ENCODE peak calls at places on chromosomes 12 and 14, in eight cellular contexts. One of them, this sample, is unnamed.

GRCh38 chr12:1350055-1350933 is 244.1 kb downstream of the FBXL14 start:
- DNase-seq in A673: peak; percentile 17
- DNase-seq in foreskin fibroblast: peak; percentile 80
- DNase-seq in colonic mucosa: peak; percentile 40
- DNase-seq in A549: peak; percentile 54
- DNase-seq in AG04450: peak; percentile 53
- DNase-seq in MM.1S: no peak
- DNase-seq in stomach: no peak
- DNase-seq in this sample: peak; percentile 69

GRCh38 chr14:104264495-104265265 is 126.3 kb downstream of the KIF26A start:
- DNase-seq in stomach: peak; percentile 18
- DNase-seq in MM.1S: no peak
- DNase-seq in A549: no peak
- DNase-seq in A673: no peak
- DNase-seq in AG04450: no peak
- DNase-seq in colonic mucosa: peak; percentile 28
- DNase-seq in foreskin fibroblast: no peak
- DNase-seq in this sample: no peak

GRCh38 chr14:59534361-59534987 is 42.1 kb downstream of the CCDC175 start:
- DNase-seq in A673: no peak
- DNase-seq in colonic mucosa: no peak
- DNase-seq in stomach: no peak
- DNase-seq in AG04450: no peak
- DNase-seq in MM.1S: no peak
- DNase-seq in foreskin fibroblast: no peak
- DNase-seq in A549: no peak
- DNase-seq in this sample: no peak

GRCh38 chr14:103057372-103058208 is at the start of gene CDC42BPB:
- DNase-seq in MM.1S: peak; percentile 68
- DNase-seq in A673: peak; percentile 96
- DNase-seq in stomach: peak; percentile 92
- DNase-seq in A549: peak; percentile 92
- DNase-seq in foreskin fibroblast: peak; percentile 93
- DNase-seq in AG04450: peak; percentile 67
- DNase-seq in colonic mucosa: peak; percentile 85
- DNase-seq in this sample: peak; percentile 85

GRCh38 chr12:133058203-133059125 is 21.2 kb downstream of the ZNF84 start:
- DNase-seq in foreskin fibroblast: no peak
- DNase-seq in stomach: no peak
- DNase-seq in A673: no peak
- DNase-seq in A549: peak; percentile 34
- DNase-seq in colonic mucosa: no peak
- DNase-seq in AG04450: no peak
- DNase-seq in MM.1S: no peak
- DNase-seq in this sample: peak; percentile 17

GRCh38 chr14:99931308-99931707 is 133.9 kb upstream of the EVL start:
- DNase-seq in A549: no peak
- DNase-seq in colonic mucosa: no peak
- DNase-seq in AG04450: no peak
- DNase-seq in MM.1S: no peak
- DNase-seq in foreskin fibroblast: no peak
- DNase-seq in A673: no peak
- DNase-seq in stomach: no peak
- DNase-seq in this sample: no peak

GRCh38 chr14:37140176-37140575 is 32.2 kb downstream of the SLC25A21 start:
- DNase-seq in stomach: no peak
- DNase-seq in foreskin fibroblast: no peak
- DNase-seq in AG04450: no peak
- DNase-seq in MM.1S: no peak
- DNase-seq in A549: no peak
- DNase-seq in A673: no peak
- DNase-seq in colonic mucosa: no peak
- DNase-seq in this sample: no peak

GRCh38 chr12:97452839-97453238 is 9.8 kb upstream of the RMST start:
- DNase-seq in foreskin fibroblast: no peak
- DNase-seq in A673: no peak
- DNase-seq in AG04450: no peak
- DNase-seq in MM.1S: no peak
- DNase-seq in colonic mucosa: no peak
- DNase-seq in A549: no peak
- DNase-seq in stomach: no peak
- DNase-seq in this sample: no peak

GRCh38 chr14:60722836-60723217 is 1.3 kb downstream of the SIX4 start:
- DNase-seq in stomach: no peak
- DNase-seq in colonic mucosa: no peak
- DNase-seq in A673: no peak
- DNase-seq in foreskin fibroblast: no peak
- DNase-seq in MM.1S: no peak
- DNase-seq in A549: peak; percentile 7
- DNase-seq in AG04450: no peak
- DNase-seq in this sample: peak; percentile 6

GRCh38 chr12:108287227-108287626 is 51.9 kb downstream of the CMKLR1 start:
- DNase-seq in A549: no peak
- DNase-seq in A673: no peak
- DNase-seq in foreskin fibroblast: no peak
- DNase-seq in stomach: no peak
- DNase-seq in colonic mucosa: no peak
- DNase-seq in MM.1S: no peak
- DNase-seq in AG04450: no peak
- DNase-seq in this sample: no peak

GRCh38 chr12:29795715-29796114 is 12.0 kb upstream of the TMTC1 start:
- DNase-seq in foreskin fibroblast: peak; percentile 23
- DNase-seq in A549: no peak
- DNase-seq in A673: no peak
- DNase-seq in colonic mucosa: no peak
- DNase-seq in stomach: no peak
- DNase-seq in AG04450: no peak
- DNase-seq in MM.1S: no peak
- DNase-seq in this sample: no peak

GRCh38 chr12:94802796-94803195 is 152.4 kb upstream of the TMCC3 start:
- DNase-seq in colonic mucosa: no peak
- DNase-seq in A549: no peak
- DNase-seq in AG04450: no peak
- DNase-seq in A673: no peak
- DNase-seq in foreskin fibroblast: no peak
- DNase-seq in stomach: no peak
- DNase-seq in MM.1S: no peak
- DNase-seq in this sample: no peak

GRCh38 chr12:31510034-31510433 is 80.9 kb downstream of the DENND5B start:
- DNase-seq in colonic mucosa: no peak
- DNase-seq in AG04450: no peak
- DNase-seq in MM.1S: no peak
- DNase-seq in foreskin fibroblast: no peak
- DNase-seq in stomach: no peak
- DNase-seq in A673: no peak
- DNase-seq in A549: no peak
- DNase-seq in this sample: peak; percentile 65

GRCh38 chr12:113057565-113058485 is 1.3 kb downstream of the DTX1 start:
- DNase-seq in AG04450: no peak
- DNase-seq in MM.1S: no peak
- DNase-seq in colonic mucosa: no peak
- DNase-seq in A549: no peak
- DNase-seq in foreskin fibroblast: no peak
- DNase-seq in stomach: no peak
- DNase-seq in A673: no peak
- DNase-seq in this sample: no peak

GRCh38 chr14:99064262-99064954 is 207.6 kb downstream of the BCL11B start:
- DNase-seq in colonic mucosa: no peak
- DNase-seq in foreskin fibroblast: no peak
- DNase-seq in MM.1S: no peak
- DNase-seq in stomach: no peak
- DNase-seq in A549: no peak
- DNase-seq in A673: no peak
- DNase-seq in AG04450: no peak
- DNase-seq in this sample: no peak

GRCh38 chr14:78446807-78447206 is 276.6 kb downstream of the NRXN3 start:
- DNase-seq in stomach: no peak
- DNase-seq in A549: no peak
- DNase-seq in AG04450: no peak
- DNase-seq in foreskin fibroblast: no peak
- DNase-seq in A673: peak; percentile 9
- DNase-seq in colonic mucosa: no peak
- DNase-seq in MM.1S: no peak
- DNase-seq in this sample: peak; percentile 1

GRCh38 chr12:93790472-93791152 is 113.4 kb downstream of the CRADD start:
- DNase-seq in foreskin fibroblast: peak; percentile 89
- DNase-seq in MM.1S: no peak
- DNase-seq in colonic mucosa: no peak
- DNase-seq in A673: peak; percentile 72
- DNase-seq in A549: peak; percentile 60
- DNase-seq in AG04450: no peak
- DNase-seq in stomach: no peak
- DNase-seq in this sample: peak; percentile 74

GRCh38 chr12:50620050-50620974 is 115.5 kb downstream of the DIP2B start:
- DNase-seq in AG04450: no peak
- DNase-seq in A673: peak; percentile 61
- DNase-seq in colonic mucosa: no peak
- DNase-seq in A549: peak; percentile 39
- DNase-seq in stomach: no peak
- DNase-seq in foreskin fibroblast: peak; percentile 79
- DNase-seq in MM.1S: no peak
- DNase-seq in this sample: peak; percentile 90

GRCh38 chr12:114045333-114045732 is 79.2 kb upstream of the RBM19 start:
- DNase-seq in AG04450: no peak
- DNase-seq in MM.1S: no peak
- DNase-seq in foreskin fibroblast: peak; percentile 21
- DNase-seq in colonic mucosa: no peak
- DNase-seq in A549: no peak
- DNase-seq in A673: no peak
- DNase-seq in stomach: no peak
- DNase-seq in this sample: no peak

GRCh38 chr12:113768850-113769249 is 197.3 kb downstream of the RBM19 start:
- DNase-seq in colonic mucosa: no peak
- DNase-seq in AG04450: no peak
- DNase-seq in A549: no peak
- DNase-seq in MM.1S: no peak
- DNase-seq in foreskin fibroblast: no peak
- DNase-seq in A673: no peak
- DNase-seq in stomach: no peak
- DNase-seq in this sample: no peak

GRCh38 chr14:72745991-72746980 is 147.6 kb downstream of the DPF3 start:
- DNase-seq in A549: no peak
- DNase-seq in foreskin fibroblast: peak; percentile 76
- DNase-seq in MM.1S: no peak
- DNase-seq in AG04450: peak; percentile 68
- DNase-seq in colonic mucosa: peak; percentile 13
- DNase-seq in stomach: peak; percentile 15
- DNase-seq in A673: no peak
- DNase-seq in this sample: peak; percentile 94
- TF ChIP-seq CTCF in A549: no peak
- TF ChIP-seq CTCF in foreskin fibroblast: peak; percentile 30
- TF ChIP-seq CTCF in MM.1S: no peak
- TF ChIP-seq CTCF in AG04450: peak; percentile 51
- TF ChIP-seq CTCF in colonic mucosa: no peak
- TF ChIP-seq CTCF in stomach: no peak
- TF ChIP-seq CTCF in A673: no peak
- TF ChIP-seq CTCF in this sample: peak; percentile 47

GRCh38 chr14:56811596-56812363 is 1.5 kb upstream of the OTX2 start:
- DNase-seq in foreskin fibroblast: no peak
- DNase-seq in AG04450: no peak
- DNase-seq in colonic mucosa: no peak
- DNase-seq in MM.1S: no peak
- DNase-seq in stomach: no peak
- DNase-seq in A673: peak; percentile 69
- DNase-seq in A549: no peak
- DNase-seq in this sample: no peak
- H3K4me3 ChIP-seq in foreskin fibroblast: no peak overlapping the region
- H3K4me3 ChIP-seq in AG04450: no peak overlapping the region
- H3K4me3 ChIP-seq in colonic mucosa: no peak overlapping the region
- H3K4me3 ChIP-seq in MM.1S: no peak overlapping the region
- H3K4me3 ChIP-seq in stomach: no peak overlapping the region
- H3K4me3 ChIP-seq in A673: peak overlapping the region; percentile 71
- H3K4me3 ChIP-seq in A549: no peak overlapping the region
- H3K4me3 ChIP-seq in this sample: no peak overlapping the region

GRCh38 chr12:63795032-63795687 is 15.5 kb downstream of the RXYLT1 start:
- DNase-seq in AG04450: no peak
- DNase-seq in foreskin fibroblast: no peak
- DNase-seq in colonic mucosa: no peak
- DNase-seq in A673: no peak
- DNase-seq in MM.1S: no peak
- DNase-seq in stomach: no peak
- DNase-seq in A549: no peak
- DNase-seq in this sample: no peak
- TF ChIP-seq CTCF in AG04450: no peak
- TF ChIP-seq CTCF in foreskin fibroblast: no peak
- TF ChIP-seq CTCF in colonic mucosa: no peak
- TF ChIP-seq CTCF in A673: no peak
- TF ChIP-seq CTCF in MM.1S: no peak
- TF ChIP-seq CTCF in stomach: no peak
- TF ChIP-seq CTCF in A549: no peak
- TF ChIP-seq CTCF in this sample: no peak

DNA sequence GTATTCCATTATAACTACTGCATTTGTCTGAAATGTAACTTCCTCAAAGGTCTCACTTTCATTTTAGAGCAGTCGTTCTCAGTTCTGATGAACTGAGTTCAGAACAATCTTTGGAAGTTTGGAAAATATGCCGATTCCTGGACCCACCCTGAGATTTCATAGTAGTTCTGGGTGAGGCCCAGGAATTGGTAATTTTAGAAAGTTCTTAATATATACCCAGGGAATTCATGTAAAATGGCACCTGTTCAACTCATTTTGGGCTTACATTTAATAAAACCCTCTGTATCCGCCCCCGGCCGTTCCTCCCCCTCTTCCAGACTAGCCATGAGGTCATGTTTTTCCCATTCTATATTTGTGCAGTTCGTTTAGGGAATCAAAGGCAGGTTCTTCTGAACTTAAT is 5.9 kb downstream of the GSG1 start:
- DNase-seq in stomach: no peak
- DNase-seq in MM.1S: peak; percentile 54
- DNase-seq in A673: peak; percentile 11
- DNase-seq in colonic mucosa: no peak
- DNase-seq in A549: no peak
- DNase-seq in foreskin fibroblast: no peak
- DNase-seq in AG04450: no peak
- DNase-seq in this sample: peak; percentile 76
- H3K4me3 ChIP-seq in stomach: no peak overlapping the region
- H3K4me3 ChIP-seq in MM.1S: peak overlapping the region; percentile 57
- H3K4me3 ChIP-seq in A673: peak overlapping the region; percentile 4
- H3K4me3 ChIP-seq in colonic mucosa: peak overlapping the region; percentile 10
- H3K4me3 ChIP-seq in A549: no peak overlapping the region
- H3K4me3 ChIP-seq in foreskin fibroblast: peak overlapping the region; percentile 40
- H3K4me3 ChIP-seq in AG04450: no peak overlapping the region
- H3K4me3 ChIP-seq in this sample: peak overlapping the region; percentile 52

This sample was measured in fibroblast of the aortic adventitia.